ENCODE peak calls at places on chromosomes 7 and 10, in eight cellular contexts. D, L, T, G, O, M, A and B are unnamed samples.

GRCh38 chr10:116771101-116771705 is 28.8 kb upstream of the HSPA12A start:
- DNase-seq in O (no peak), L (peak), M (no peak), A (no peak), G (peak), D (peak), T (peak), B (no peak)

GRCh38 chr7:137790828-137791227 is 55.9 kb downstream of the DGKI start:
- DNase-seq in D (no peak), L (no peak), O (no peak), M (no peak), T (no peak), G (peak), A (no peak), B (no peak)

GRCh38 chr7:11833431-11833830 is 1.4 kb upstream of the THSD7A start:
- DNase-seq in O (no peak), G (no peak), M (no peak), L (no peak), A (no peak), D (no peak), T (no peak), B (no peak)

GRCh38 chr10:70193391-70193844 is 23.1 kb upstream of the SAR1A start:
- DNase-seq in O (no peak), A (no peak), D (no peak), T (no peak), L (no peak), M (no peak), G (no peak), B (no peak)

GRCh38 chr7:134873253-134873652 is 93.8 kb downstream of the CALD1 start:
- DNase-seq in M (no peak), O (no peak), L (peak), T (no peak), G (peak), D (no peak), A (no peak), B (no peak)

GRCh38 chr10:6729967-6730366 is 149.9 kb upstream of the PRKCQ start:
- DNase-seq in T (no peak), G (no peak), L (peak), O (no peak), D (no peak), A (no peak), M (no peak), B (no peak)

GRCh38 chr7:41404375-41405074 is 298.4 kb downstream of the INHBA start:
- DNase-seq in G (no peak), M (no peak), A (no peak), L (no peak), O (no peak), T (no peak), D (no peak), B (no peak)

GRCh38 chr7:42686594-42687156 is 225.2 kb downstream of the C7orf25 start:
- DNase-seq in L (no peak), M (no peak), D (no peak), G (no peak), T (no peak), A (no peak), O (no peak), B (no peak)

GRCh38 chr10:3516626-3517255 is 268.3 kb downstream of the KLF6 start:
- DNase-seq in D (no peak), T (no peak), M (no peak), O (no peak), G (peak), A (no peak), L (no peak), B (no peak)

GRCh38 chr7:150388709-150389531 is 9.8 kb downstream of the ZNF775 start:
- DNase-seq in M (no peak), A (no peak), D (no peak), L (peak), O (no peak), G (peak), T (no peak), B (no peak)

GRCh38 chr10:27746364-27747095 is 911 bp upstream of the MKX start:
- DNase-seq in L (no peak), T (no peak), D (no peak), A (no peak), G (no peak), M (no peak), O (no peak), B (no peak)

GRCh38 chr10:104581884-104582603 is 59.0 kb upstream of the SORCS3 start:
- DNase-seq in O (no peak), L (peak), M (no peak), D (peak), G (no peak), A (no peak), T (peak), B (no peak)

GRCh38 chr10:31590023-31590800 is 271.2 kb downstream of the ZEB1 start:
- DNase-seq in L (peak), M (no peak), G (no peak), D (no peak), T (no peak), O (no peak), A (no peak), B (no peak)

GRCh38 chr10:44981172-44982113 is 2.8 kb upstream of the DEPP1 start:
- DNase-seq in A (no peak), G (peak), T (no peak), L (peak), D (peak), M (no peak), O (peak), B (no peak)

GRCh38 chr10:62333135-62333889 is 40.9 kb upstream of the ZNF365 start:
- DNase-seq in D (no peak), G (no peak), L (no peak), O (no peak), M (no peak), T (no peak), A (no peak), B (no peak)

GRCh38 chr7:23664122-23664521 is 15.9 kb upstream of the FAM221A start:
- DNase-seq in O (no peak), G (no peak), M (no peak), D (no peak), T (no peak), A (no peak), L (no peak), B (no peak)

GRCh38 chr10:30637881-30638467 is 8.4 kb upstream of the LYZL2 start:
- DNase-seq in M (no peak), A (no peak), D (peak), T (peak), L (peak), O (peak), G (peak), B (no peak)

GRCh38 chr7:28685291-28685659 is 272.9 kb downstream of the TRIL start:
- DNase-seq in D (no peak), T (no peak), A (no peak), L (no peak), M (no peak), G (no peak), O (no peak), B (no peak)

GRCh38 chr7:167976-168791 is 24.2 kb upstream of the FAM20C start:
- DNase-seq in D (no peak), T (no peak), O (no peak), L (no peak), A (no peak), M (peak), G (no peak), B (no peak)

GRCh38 chr10:22620140-22620857 is 94.1 kb downstream of the PIP4K2A start:
- DNase-seq in G (peak), O (peak), L (peak), T (peak), D (peak), M (no peak), A (no peak), B (no peak)

GRCh38 chr10:113614304-113614703 is 49.5 kb downstream of the NRAP start:
- DNase-seq in A (no peak), G (no peak), O (no peak), M (no peak), L (no peak), D (no peak), T (no peak), B (no peak)

GRCh38 chr7:91264924-91265681 is 870 bp downstream of the FZD1 start:
- DNase-seq in G (peak), A (peak), L (peak), O (no peak), T (no peak), M (peak), D (no peak), B (peak)

GRCh38 chr10:60974463-60975149 is 30.6 kb upstream of the RHOBTB1 start:
- DNase-seq in O (no peak), M (no peak), L (peak), A (no peak), G (no peak), D (no peak), T (no peak), B (no peak)

GRCh38 chr7:155753446-155753965 is 58.8 kb downstream of the SHH start:
- DNase-seq in D (no peak), A (no peak), L (no peak), T (no peak), O (no peak), M (no peak), G (no peak), B (no peak)

GRCh38 chr7:82742163-82742562 is 298.6 kb upstream of the CACNA2D1 start:
- DNase-seq in L (no peak), O (no peak), A (no peak), D (no peak), M (no peak), G (no peak), T (no peak), B (no peak)

GRCh38 chr7:123468303-123468702 is 66.1 kb downstream of the IQUB start:
- DNase-seq in L (no peak), D (no peak), M (no peak), A (no peak), O (no peak), G (no peak), T (no peak), B (no peak)

GRCh38 chr10:104650072-104650471 is 9.0 kb downstream of the SORCS3 start:
- DNase-seq in L (no peak), G (no peak), D (no peak), T (no peak), M (no peak), O (no peak), A (no peak), B (no peak)

GRCh38 chr7:102125127-102125561 is 161.5 kb upstream of the SH2B2 start:
- DNase-seq in T (peak), G (peak), M (peak), O (peak), L (peak), A (no peak), D (peak), B (no peak)

GRCh38 chr7:104327963-104328307 is 468 bp upstream of the LHFPL3 start:
- DNase-seq in A (no peak), M (no peak), O (no peak), L (no peak), G (no peak), T (no peak), D (no peak), B (no peak)

GRCh38 chr7:23206511-23206867 is 24.6 kb downstream of the NUP42 start:
- DNase-seq in D (no peak), A (no peak), L (no peak), G (no peak), T (no peak), O (no peak), M (no peak), B (no peak)

GRCh38 chr10:97349752-97350117 is 15.2 kb upstream of the FRAT2 start:
- DNase-seq in G (no peak), D (no peak), A (no peak), T (no peak), L (no peak), O (no peak), M (no peak), B (no peak)

GRCh38 chr10:113576853-113577252 is 24.0 kb downstream of the HABP2 start:
- DNase-seq in L (peak), D (no peak), G (peak), O (no peak), T (no peak), M (no peak), A (no peak), B (peak)

GRCh38 chr7:134766779-134767566 is 12.5 kb upstream of the CALD1 start:
- DNase-seq in L (peak), T (no peak), D (no peak), A (peak), G (peak), M (no peak), O (no peak), B (no peak)

DNA sequence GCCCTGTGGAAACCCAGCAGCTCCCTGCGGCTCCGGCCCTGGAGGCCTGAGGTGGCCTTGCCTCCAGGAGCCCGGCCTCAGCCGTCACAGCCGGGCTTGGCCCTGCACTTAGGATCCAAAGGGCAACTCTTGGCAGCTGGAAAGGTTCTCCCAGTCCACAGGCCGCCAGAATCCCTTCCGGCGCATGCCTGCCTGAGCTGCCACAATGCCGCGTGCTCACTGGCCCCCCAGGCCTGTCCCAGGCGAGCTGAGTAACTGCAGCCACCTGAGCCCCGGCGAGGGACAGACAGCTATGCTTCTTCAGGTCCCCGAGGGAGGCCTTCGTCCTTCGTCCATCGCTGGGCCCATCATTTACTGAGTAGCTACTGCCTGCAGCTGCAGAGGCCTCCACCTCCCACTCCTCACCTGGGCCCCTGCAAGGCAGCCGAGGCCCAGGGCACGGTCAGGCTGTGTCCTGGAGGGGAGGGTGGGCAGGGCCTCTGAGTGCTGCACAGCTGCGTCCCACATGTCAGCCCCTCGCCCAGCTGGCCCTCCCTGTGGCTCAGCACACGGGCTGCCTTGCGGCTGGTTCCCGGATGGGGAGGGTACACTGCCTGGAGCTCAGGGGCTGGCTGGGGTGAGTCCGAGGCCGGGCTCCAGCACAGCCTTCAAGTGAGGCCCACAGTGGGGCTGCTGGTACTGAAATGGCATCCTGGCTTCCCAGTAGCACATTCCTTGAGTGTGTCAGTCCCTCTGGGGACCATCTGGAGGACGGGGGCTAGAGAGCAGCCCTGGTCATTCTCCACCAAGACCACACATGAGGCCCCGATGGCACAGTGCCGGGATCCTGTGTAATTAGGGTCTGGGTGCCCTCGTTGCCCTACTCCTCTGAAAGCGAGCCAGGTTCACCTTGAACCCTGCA is 172.5 kb downstream of the ELFN1 start:
- DNase-seq in T (peak), M (peak), L (peak), A (no peak), O (no peak), D (no peak), G (no peak), B (no peak)
- TF ChIP-seq CTCF in T (peak), M (no peak), L (no peak), A (no peak), O (no peak), D (no peak), G (no peak), B (no peak)

GRCh38 chr7:81256991-81257390 is 338.1 kb upstream of the SEMA3C start:
- DNase-seq in D (no peak), T (no peak), O (no peak), G (peak), L (peak), M (no peak), A (no peak), B (no peak)
- TF ChIP-seq CTCF in D (peak), T (no peak), O (peak), G (peak), L (peak), M (peak), A (no peak), B (no peak)

GRCh38 chr7:18276380-18276779 is 219.2 kb upstream of the HDAC9 start:
- DNase-seq in A (no peak), T (no peak), D (no peak), G (no peak), O (no peak), M (no peak), L (no peak), B (no peak)
- TF ChIP-seq CTCF in A (no peak), T (no peak), D (no peak), G (no peak), O (peak), M (peak), L (no peak), B (no peak)

DNA sequence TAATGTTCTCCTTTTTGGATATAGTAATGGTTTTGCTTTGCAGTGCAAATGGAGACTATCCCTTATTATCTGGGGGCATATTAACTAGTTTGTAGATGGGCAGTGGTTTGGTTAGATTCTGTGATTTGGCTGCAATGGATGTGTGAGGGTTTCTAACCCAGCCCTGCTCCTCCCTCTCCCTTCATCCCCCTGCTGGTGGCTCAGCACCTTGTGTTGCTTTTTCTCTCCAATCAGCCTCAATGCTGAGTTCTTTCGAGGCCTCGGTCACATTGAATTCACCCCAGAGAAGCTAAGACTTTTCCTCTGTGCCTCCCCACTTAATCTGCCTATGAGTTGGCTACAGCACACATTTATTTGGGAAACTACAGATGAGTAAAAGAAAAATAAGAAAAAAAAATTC is 120.0 kb downstream of the MALRD1 start:
- DNase-seq in O (no peak), A (no peak), G (peak), L (no peak), M (no peak), D (no peak), T (no peak), B (no peak)
- TF ChIP-seq CTCF in O (no peak), A (no peak), G (peak), L (peak), M (no peak), D (peak), T (no peak), B (peak)

GRCh38 chr10:49176310-49177268 is 11.6 kb downstream of the TMEM273 start:
- DNase-seq in A (no peak), M (no peak), L (no peak), T (no peak), G (no peak), D (no peak), O (no peak), B (no peak)
- TF ChIP-seq CTCF in A (no peak), M (no peak), L (no peak), T (no peak), G (peak), D (no peak), O (no peak), B (no peak)